ENCODE peak calls at places on chromosomes 16 and 17, in ten cellular contexts. B is amniotic stem cell; M is RPMI8226; F is activated T-helper 1 cell treated with anti-CD3 and anti-CD28 coated beads, Interleukin-2, amount 50 U/mL, for 16 hours; D is stimulated activated CD4-positive, alpha-beta T cell treated with anti-CD3 and anti-CD28 coated beads, Interleukin-2, amount 100 ng/mL, for 48 hours; W is DND-41; P is uterus; E is RPMI7951; L is right lobe of liver; I is A172. T is an unnamed sample.

GRCh38 chr16:888901-889570 is 81.7 kb downstream of the LMF1 start:
- DNase-seq in B (no peak), M (no peak), F (no peak), D (no peak), W (no peak), P (no peak), E (no peak), L (no peak), I (no peak), T (no peak)

GRCh38 chr17:42520540-42520951 is 15.5 kb upstream of the NAGLU start:
- DNase-seq in B (no peak), M (no peak), F (no peak), D (no peak), W (peak), P (no peak), E (no peak), L (no peak), I (no peak), T (peak)

GRCh38 chr16:67761924-67762323 is 42.8 kb upstream of the GFOD2 start:
- DNase-seq in B (no peak), M (no peak), F (no peak), D (no peak), W (no peak), P (no peak), E (no peak), L (no peak), I (no peak), T (no peak)

GRCh38 chr16:64754279-64754678 is 367.6 kb downstream of the CDH11 start:
- DNase-seq in B (no peak), M (no peak), F (no peak), D (no peak), W (no peak), P (no peak), E (peak), L (no peak), I (no peak), T (no peak)

GRCh38 chr16:4641876-4642275 is 17.2 kb downstream of the MGRN1 start:
- DNase-seq in B (no peak), M (no peak), F (no peak), D (no peak), W (no peak), P (no peak), E (no peak), L (no peak), I (no peak), T (no peak)

GRCh38 chr17:82780981-82781893 is 29.4 kb downstream of the TBCD start:
- DNase-seq in B (no peak), M (no peak), F (no peak), D (no peak), W (no peak), P (no peak), E (no peak), L (no peak), I (no peak), T (no peak)

GRCh38 chr17:36667922-36668321 is 66.5 kb downstream of the MRM1 start:
- DNase-seq in B (no peak), M (no peak), F (no peak), D (no peak), W (no peak), P (no peak), E (no peak), L (no peak), I (no peak), T (no peak)

GRCh38 chr17:81027591-81028505 is 7.1 kb upstream of the BAIAP2 start:
- DNase-seq in B (no peak), M (peak), F (no peak), D (no peak), W (no peak), P (no peak), E (no peak), L (peak), I (no peak), T (no peak)

GRCh38 chr16:79287424-79287917 is 313.1 kb downstream of the MAF start:
- DNase-seq in B (no peak), M (no peak), F (no peak), D (no peak), W (no peak), P (no peak), E (no peak), L (no peak), I (no peak), T (no peak)

GRCh38 chr17:75575728-75576127 is 11.9 kb upstream of the MYO15B start:
- DNase-seq in B (no peak), M (no peak), F (no peak), D (no peak), W (no peak), P (no peak), E (no peak), L (no peak), I (no peak), T (no peak)

GRCh38 chr17:77735051-77735340 is 223.5 kb upstream of the TNRC6C start:
- DNase-seq in B (no peak), M (no peak), F (no peak), D (no peak), W (no peak), P (peak), E (no peak), L (no peak), I (no peak), T (no peak)

T was measured in Karpas-422.